ENCODE peak calls at places on chromosome 16, in eight cellular contexts. G is psoas muscle, V is fibroblast of the aortic adventitia, W is AG04450, A is neural progenitor cell, E is ovary, N is epithelial cell of esophagus, O is A549. C is an unnamed sample.

GRCh38 chr16:52191533-52192134 is 355.3 kb downstream of the TOX3 start:
- DNase-seq in E (peak), V (peak), G (peak), W (peak), N (peak), A (peak), O (peak), C (no peak)

GRCh38 chr16:84139628-84140258 is 5.2 kb downstream of the HSDL1 start:
- DNase-seq in A (no peak), W (no peak), O (no peak), E (no peak), V (no peak), G (no peak), N (no peak), C (no peak)

GRCh38 chr16:28537076-28537475 is 1.7 kb downstream of the NUPR1 start:
- DNase-seq in W (no peak), E (no peak), N (peak), A (no peak), V (no peak), G (no peak), O (no peak), C (no peak)

GRCh38 chr16:72203401-72203800 is 31.4 kb upstream of the PMFBP1 start:
- DNase-seq in E (no peak), W (no peak), A (no peak), G (no peak), O (no peak), V (peak), N (peak), C (no peak)

GRCh38 chr16:17829826-17830225 is 359.1 kb upstream of the XYLT1 start:
- DNase-seq in E (no peak), W (no peak), O (no peak), A (no peak), G (no peak), N (no peak), V (no peak), C (no peak)

GRCh38 chr16:78437352-78437968 is 338.0 kb downstream of the WWOX start:
- DNase-seq in W (no peak), V (no peak), E (no peak), G (no peak), A (peak), O (peak), N (peak), C (no peak)

GRCh38 chr16:11602321-11602720 is 15.6 kb upstream of the LITAF start:
- DNase-seq in O (no peak), E (no peak), A (no peak), W (no peak), V (no peak), G (no peak), N (no peak), C (no peak)

GRCh38 chr16:46918905-46919792 is 35.0 kb downstream of the GPT2 start:
- DNase-seq in V (no peak), A (peak), O (no peak), E (no peak), N (no peak), G (no peak), W (no peak), C (no peak)

GRCh38 chr16:27759947-27760844 is 210.3 kb downstream of the KATNIP start:
- DNase-seq in A (no peak), V (no peak), E (no peak), O (no peak), W (no peak), N (no peak), G (no peak), C (no peak)

GRCh38 chr16:65415460-65415859 is 293.6 kb upstream of the CDH11 start:
- DNase-seq in A (no peak), W (no peak), G (no peak), V (peak), E (no peak), N (peak), O (no peak), C (no peak)

GRCh38 chr16:57115148-57115503 is 22.7 kb downstream of the CPNE2 start:
- DNase-seq in W (no peak), V (no peak), A (no peak), O (no peak), E (no peak), N (no peak), G (no peak), C (no peak)

GRCh38 chr16:23252310-23252709 is 49.8 kb upstream of the SCNN1B start:
- DNase-seq in N (no peak), W (no peak), G (no peak), E (no peak), A (no peak), O (no peak), V (no peak), C (no peak)

GRCh38 chr16:27972500-27972899 is 91.0 kb downstream of the GSG1L start:
- DNase-seq in O (peak), E (no peak), V (peak), N (peak), G (no peak), W (no peak), A (peak), C (peak)

GRCh38 chr16:84471966-84472365 is 32.5 kb downstream of the MEAK7 start:
- DNase-seq in A (no peak), G (no peak), N (no peak), E (peak), O (no peak), V (no peak), W (no peak), C (no peak)

GRCh38 chr16:22912654-22913053 is 98.7 kb downstream of the HS3ST2 start:
- DNase-seq in G (no peak), A (peak), W (no peak), N (no peak), O (no peak), E (no peak), V (no peak), C (no peak)

DNA sequence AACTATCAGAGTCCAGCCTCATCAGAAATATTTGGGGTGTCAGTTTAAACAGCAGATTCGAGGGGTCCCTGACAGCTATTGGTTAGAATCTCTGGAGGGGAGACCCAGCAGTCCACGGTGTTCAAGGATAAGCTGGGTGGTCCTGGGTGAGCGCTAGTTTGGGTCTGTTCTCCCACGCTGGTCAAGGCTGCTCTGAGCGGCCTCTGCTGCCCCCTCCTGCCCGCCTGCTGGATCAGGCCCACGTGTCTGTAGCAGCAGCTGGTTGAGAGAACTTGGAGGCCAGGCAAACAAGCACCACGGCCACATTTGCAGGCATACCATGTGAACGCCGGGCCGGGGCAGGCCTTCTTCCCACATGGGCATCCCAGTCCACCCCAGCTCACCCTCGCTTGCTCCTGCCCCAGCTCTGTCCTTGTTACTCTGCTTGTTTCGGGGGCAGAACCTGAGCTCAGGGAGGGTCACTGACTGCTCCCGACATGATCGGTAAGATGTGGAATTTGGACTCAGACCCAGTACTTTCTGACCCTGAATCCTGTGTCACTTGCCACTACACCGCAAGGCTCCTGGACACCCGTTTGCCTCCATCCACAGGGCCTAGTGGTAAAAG is 7.4 kb downstream of the FOXF1 start:
- DNase-seq in G (peak), O (peak), A (peak), N (peak), E (peak), V (peak), W (peak), C (no peak)
- TF ChIP-seq CTCF in G (peak), O (peak), A (peak), N (peak), E (peak), V (peak), W (peak), C (peak)

GRCh38 chr16:54291107-54291980 is 4.8 kb upstream of the IRX3 start:
- DNase-seq in W (no peak), N (no peak), A (peak), G (no peak), E (no peak), V (no peak), O (no peak), C (no peak)
- H3K4me3 ChIP-seq in W (no peak), N (no peak), A (peak), G (no peak), E (no peak), V (no peak), O (no peak), C (no peak)

DNA sequence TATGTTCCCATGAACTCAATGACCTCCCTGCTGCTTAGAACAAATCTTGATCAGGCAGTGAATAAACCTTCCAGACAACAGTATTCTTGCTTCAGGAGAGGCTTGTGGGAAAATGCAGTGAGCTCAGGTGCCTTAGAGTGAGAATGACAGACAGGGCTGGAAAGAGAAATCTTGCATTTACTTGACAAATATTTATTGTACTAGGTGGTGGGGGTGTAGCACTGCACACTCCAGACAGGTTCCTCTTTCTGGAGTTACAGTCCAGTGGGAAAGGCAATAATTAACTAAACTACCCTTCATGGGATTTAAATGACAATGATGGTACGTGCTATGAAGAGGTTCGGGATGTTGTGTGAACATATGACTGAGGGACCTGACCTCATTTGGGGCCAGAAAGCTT is 182.9 kb downstream of the SHISA9 start:
- DNase-seq in N (no peak), O (no peak), V (no peak), E (no peak), G (no peak), W (no peak), A (no peak), C (peak)
- TF ChIP-seq CTCF in N (no peak), O (no peak), V (no peak), E (no peak), G (no peak), W (no peak), A (no peak), C (no peak)

GRCh38 chr16:81785138-81785924 is 6.2 kb downstream of the PLCG2 start:
- DNase-seq in W (no peak), G (no peak), E (no peak), N (no peak), A (no peak), V (no peak), O (no peak), C (no peak)
- H3K4me3 ChIP-seq in W (no peak), G (no peak), E (no peak), N (no peak), A (no peak), V (no peak), O (no peak), C (no peak)

GRCh38 chr16:66964049-66964448 is 3.0 kb downstream of the CES3 start:
- DNase-seq in N (no peak), A (no peak), G (no peak), V (no peak), O (no peak), E (no peak), W (no peak), C (no peak)
- TF ChIP-seq CTCF in N (no peak), A (no peak), G (no peak), V (no peak), O (no peak), E (no peak), W (no peak), C (no peak)